ENCODE peak calls at places on chromosomes 12 and 14, in eight cellular contexts. P is non-pigmented ciliary epithelial cell; E is CD8-positive, alpha-beta memory T cell; U is MCF 10A; D is left ventricle myocardium superior; T is endothelial cell; C is IMR-90; S is GM06990. K is an unnamed sample.

GRCh38 chr12:121786441-121786825 is 7.1 kb downstream of the RHOF start:
- DNase-seq in E (peak; percentile 62), U (peak; percentile 100), P (no peak), S (no peak), C (peak; percentile 94), T (no peak), D (no peak), K (no peak)

GRCh38 chr12:57093412-57094193 is 4.7 kb downstream of the NAB2 start:
- DNase-seq in C (peak; percentile 90), U (peak; percentile 76), T (peak; percentile 72), E (peak; percentile 66), P (peak; percentile 53), D (peak; percentile 79), S (peak; percentile 81), K (peak; percentile 72)

GRCh38 chr14:93744176-93744575 is 44.1 kb downstream of the PRIMA1 start:
- DNase-seq in S (no peak), U (no peak), T (no peak), C (no peak), P (no peak), D (no peak), E (no peak), K (peak; percentile 40)

GRCh38 chr12:16467304-16467703 is 119.9 kb downstream of the MGST1 start:
- DNase-seq in C (no peak), S (no peak), P (no peak), E (no peak), D (no peak), U (no peak), T (no peak), K (no peak)

GRCh38 chr12:109890620-109891019 is 9.5 kb upstream of the TCHP start:
- DNase-seq in E (no peak), P (no peak), U (no peak), C (no peak), D (no peak), S (no peak), T (no peak), K (no peak)

GRCh38 chr14:103819503-103820307 is 27.7 kb downstream of the PPP1R13B start:
- DNase-seq in C (no peak), P (no peak), U (peak; percentile 14), D (peak; percentile 52), T (peak; percentile 19), S (no peak), E (no peak), K (no peak)

GRCh38 chr12:125861299-125862281 is 796.4 kb downstream of the AACS start:
- DNase-seq in D (peak; percentile 78), T (no peak), S (no peak), C (no peak), U (no peak), E (no peak), P (no peak), K (peak; percentile 49)

GRCh38 chr12:57612711-57613426 is 1.6 kb downstream of the ARHGEF25 start:
- DNase-seq in C (no peak), T (no peak), S (no peak), D (no peak), U (no peak), P (no peak), E (no peak), K (no peak)

GRCh38 chr14:50772361-50772760 is 58.6 kb downstream of the NIN start:
- DNase-seq in C (peak; percentile 80), P (peak; percentile 55), E (no peak), U (no peak), S (no peak), D (no peak), T (no peak), K (no peak)